ENCODE peak calls at places on chromosomes 13 and 19, in five cellular contexts. V is trophoblast cell, W is IMR-90, D is mesenchymal stem cell, T is neuronal stem cell. A is an unnamed sample.

GRCh38 chr19:33407716-33408115 is 34.2 kb downstream of the CEBPG start:
- DNase-seq in V (no peak), T (no peak), W (no peak), D (no peak), A (no peak)

GRCh38 chr13:20128459-20128927 is 32.4 kb downstream of the GJA3 start:
- DNase-seq in W (no peak), D (no peak), T (no peak), V (peak; percentile 48), A (peak; percentile 45)

GRCh38 chr13:67134322-67135129 is 95.6 kb downstream of the PCDH9 start:
- DNase-seq in W (peak; percentile 25), V (no peak), D (peak; percentile 37), T (no peak), A (no peak)

GRCh38 chr19:41707502-41707812 is 969 bp upstream of the CEACAM5 start:
- DNase-seq in V (no peak), W (no peak), D (no peak), T (no peak), A (no peak)

GRCh38 chr13:53137777-53138176 is 109.2 kb downstream of the OLFM4 start:
- DNase-seq in T (no peak), V (peak; percentile 68), W (peak; percentile 86), D (peak; percentile 76), A (no peak)

GRCh38 chr13:94344126-94344863 is 135.2 kb downstream of the DCT start:
- DNase-seq in W (peak; percentile 57), T (no peak), V (peak; percentile 44), D (peak; percentile 58), A (no peak)

GRCh38 chr19:42421591-42422031 is 5.6 kb downstream of the LIPE start:
- DNase-seq in T (no peak), V (no peak), D (no peak), W (no peak), A (no peak)

GRCh38 chr19:41427647-41428480 is 690 bp upstream of the B3GNT8 start:
- DNase-seq in V (no peak), W (no peak), T (no peak), D (no peak), A (peak; percentile 39)

GRCh38 chr13:73717632-73718031 is 416.6 kb downstream of the KLF12 start:
- DNase-seq in W (peak; percentile 69), D (peak; percentile 48), T (no peak), V (no peak), A (no peak)

GRCh38 chr13:21549633-21550032 is 54.3 kb downstream of the MICU2 start:
- DNase-seq in V (peak; percentile 49), D (no peak), T (no peak), W (no peak), A (no peak)

GRCh38 chr19:5083547-5083965 is 114.6 kb downstream of the KDM4B start:
- DNase-seq in V (no peak), T (no peak), D (peak; percentile 34), W (no peak), A (no peak)

GRCh38 chr19:37926255-37926654 is 19.2 kb downstream of the SIPA1L3 start:
- DNase-seq in T (no peak), W (no peak), D (no peak), V (no peak), A (no peak)
- H3K9ac ChIP-seq in T (no peak overlapping the region), W (no peak overlapping the region), D (no peak overlapping the region), V (no peak overlapping the region), A (no peak overlapping the region)

GRCh38 chr13:62142048-62142447 is 726.4 kb upstream of the PCDH20 start:
- DNase-seq in D (no peak), T (no peak), W (no peak), V (no peak), A (no peak)

GRCh38 chr13:62139597-62139996 is 723.9 kb upstream of the PCDH20 start:
- DNase-seq in W (no peak), V (no peak), D (no peak), T (no peak), A (no peak)

DNA sequence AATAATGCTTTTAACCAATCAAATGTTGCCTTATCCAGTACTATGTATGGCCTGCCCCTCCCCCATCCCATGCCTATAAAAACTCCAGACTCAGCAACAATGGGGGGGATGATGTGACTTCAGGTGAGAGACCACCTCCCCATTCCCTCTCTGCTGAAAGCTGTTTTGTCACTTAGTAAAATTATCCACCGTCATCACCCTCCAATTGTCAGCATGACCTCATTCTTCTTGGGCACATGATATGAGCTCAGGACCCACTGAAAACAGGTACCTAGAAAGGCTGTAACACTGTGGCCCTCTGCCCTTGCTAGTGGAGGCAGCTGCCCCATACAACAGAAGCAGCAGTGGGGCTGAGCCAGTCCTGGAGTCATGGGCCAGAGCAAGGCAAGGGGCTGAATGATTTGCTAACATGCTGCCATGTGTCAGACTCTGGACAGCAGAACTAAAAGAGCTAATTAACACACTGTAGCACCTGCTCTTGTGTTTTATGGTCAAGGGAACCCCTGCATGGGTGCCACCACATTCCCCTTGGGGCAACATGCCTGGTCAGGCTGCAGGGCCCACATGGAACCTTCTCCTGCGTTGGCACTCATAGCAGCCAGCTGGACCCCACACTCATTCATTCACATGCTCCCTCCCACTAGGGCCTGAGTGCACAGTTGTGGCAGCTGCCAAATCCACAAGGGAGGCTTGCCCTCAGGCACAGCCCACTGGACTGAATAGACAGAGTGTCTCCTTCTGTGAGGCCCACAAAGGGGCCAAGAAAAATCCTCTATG is 722.2 kb upstream of the PCDH20 start:
- DNase-seq in D (no peak), V (no peak), T (no peak), W (no peak), A (no peak)
- H4K8ac ChIP-seq in D (no peak overlapping the region), V (no peak overlapping the region), T (no peak overlapping the region), W (no peak overlapping the region), A (no peak overlapping the region)

DNA sequence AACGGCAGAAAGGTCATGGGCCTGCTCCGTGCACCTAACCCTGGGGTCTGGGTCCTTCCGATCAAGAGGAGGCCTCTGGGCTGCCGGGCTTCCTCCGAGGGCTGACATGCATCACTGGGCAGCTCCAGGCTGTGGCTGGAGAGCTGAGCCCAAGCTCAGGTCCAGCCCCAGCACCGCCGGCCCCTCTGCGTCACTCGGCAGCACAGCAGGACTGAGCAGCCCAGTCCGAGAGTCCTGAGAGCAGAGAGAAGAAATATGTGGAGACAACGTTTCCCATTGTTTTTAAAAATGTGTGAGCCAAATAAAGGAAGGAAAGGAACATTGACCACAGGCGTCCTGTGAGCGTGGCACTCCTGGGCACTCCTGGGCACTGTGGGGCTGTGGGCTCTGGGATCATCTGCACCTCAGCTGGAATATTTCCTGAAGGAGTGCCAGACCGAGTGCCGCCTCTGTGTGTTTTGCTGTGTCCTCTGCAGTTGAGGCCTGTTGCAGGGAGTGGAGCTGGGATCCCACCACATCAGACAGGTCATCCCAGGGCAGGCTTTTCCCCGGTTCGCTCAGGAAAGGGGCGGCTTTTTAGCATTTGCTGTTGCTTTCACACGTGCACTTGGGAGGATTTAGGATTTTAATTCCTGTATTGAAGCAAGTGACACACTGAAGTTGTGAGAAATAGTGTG is 37.8 kb upstream of the TFDP1 start:
- DNase-seq in T (no peak), V (no peak), W (peak; percentile 28), D (no peak), A (no peak)
- H3K9ac ChIP-seq in T (peak overlapping the region; percentile 47), V (no peak overlapping the region), W (no peak overlapping the region), D (peak overlapping the region; percentile 68), A (no peak overlapping the region)

DNA sequence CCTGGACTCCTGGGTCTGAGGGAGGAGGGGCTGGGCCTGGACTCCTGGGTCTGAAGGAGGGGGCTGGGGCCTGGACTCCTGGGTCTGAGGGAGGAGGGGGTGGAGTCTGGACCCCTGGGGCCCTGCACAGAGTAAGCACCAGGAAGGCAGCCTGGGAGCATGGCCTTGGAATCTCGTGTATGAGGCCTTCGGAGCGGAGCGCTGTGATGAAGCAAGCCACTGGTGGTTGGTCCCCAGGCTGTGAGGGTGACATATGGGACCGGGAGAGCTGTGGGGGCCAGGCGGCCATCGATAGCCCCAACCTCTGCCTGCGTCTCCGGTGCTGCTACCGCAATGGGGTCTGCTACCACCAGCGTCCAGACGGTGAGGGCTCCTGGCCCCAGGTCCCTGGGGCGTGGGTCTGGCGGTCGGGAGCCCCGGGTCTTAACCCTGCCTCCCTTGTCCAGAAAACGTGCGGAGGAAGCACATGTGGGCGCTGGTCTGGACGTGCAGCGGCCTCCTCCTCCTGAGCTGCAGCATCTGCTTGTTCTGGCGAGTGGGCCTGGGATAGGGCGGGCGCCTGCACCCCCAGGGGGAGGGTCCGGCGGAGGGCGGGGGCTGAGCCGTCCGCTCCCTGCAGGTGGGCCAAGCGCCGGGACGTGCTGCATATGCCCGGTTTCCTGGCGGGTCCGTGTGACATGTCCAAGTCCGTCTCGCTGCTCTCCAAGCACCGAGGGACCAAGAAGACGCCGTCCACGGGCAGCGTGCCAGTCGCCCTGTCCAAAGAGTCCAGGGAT is 918 bp downstream of the TMEM190 start:
- DNase-seq in W (no peak), D (no peak), T (no peak), V (no peak), A (peak; percentile 68)
- H4K8ac ChIP-seq in W (no peak overlapping the region), D (no peak overlapping the region), T (peak overlapping the region; percentile 100), V (no peak overlapping the region), A (no peak overlapping the region)

GRCh38 chr13:33514362-33514761 is 228.8 kb upstream of the STARD13 start:
- DNase-seq in V (no peak), T (no peak), W (no peak), D (no peak), A (peak; percentile 53)

GRCh38 chr13:33520480-33520839 is 234.9 kb upstream of the STARD13 start:
- DNase-seq in T (no peak), W (no peak), V (no peak), D (no peak), A (no peak)

GRCh38 chr13:33512880-33513554 is 227.5 kb upstream of the STARD13 start:
- DNase-seq in W (peak; percentile 62), D (peak; percentile 98), T (no peak), V (no peak), A (no peak)

GRCh38 chr13:33519561-33520479 is 234.3 kb upstream of the STARD13 start:
- DNase-seq in V (no peak), D (peak; percentile 64), T (no peak), W (peak; percentile 94), A (no peak)

DNA sequence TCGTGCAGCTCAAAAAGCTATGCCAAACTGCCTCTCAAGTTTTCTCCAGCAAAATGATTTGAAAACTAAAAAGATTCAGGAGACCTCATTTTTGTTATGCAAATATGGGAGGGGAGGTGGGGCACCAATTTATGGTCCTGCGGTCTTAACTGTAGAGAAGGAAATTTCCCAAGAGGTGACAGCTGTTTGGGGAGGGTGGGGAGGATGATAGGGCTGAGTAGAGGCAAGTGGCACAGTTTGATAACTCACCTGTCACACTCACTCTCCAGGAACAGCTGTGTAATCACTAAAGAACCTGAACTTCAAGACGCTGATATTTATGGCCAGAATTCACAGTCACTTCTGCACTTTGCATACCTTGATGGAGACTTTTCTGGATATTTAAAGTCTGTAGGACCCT is 232.9 kb upstream of the STARD13 start:
- DNase-seq in W (no peak), D (no peak), T (no peak), V (no peak), A (no peak)
- H3K9ac ChIP-seq in W (no peak overlapping the region), D (no peak overlapping the region), T (no peak overlapping the region), V (no peak overlapping the region), A (no peak overlapping the region)

DNA sequence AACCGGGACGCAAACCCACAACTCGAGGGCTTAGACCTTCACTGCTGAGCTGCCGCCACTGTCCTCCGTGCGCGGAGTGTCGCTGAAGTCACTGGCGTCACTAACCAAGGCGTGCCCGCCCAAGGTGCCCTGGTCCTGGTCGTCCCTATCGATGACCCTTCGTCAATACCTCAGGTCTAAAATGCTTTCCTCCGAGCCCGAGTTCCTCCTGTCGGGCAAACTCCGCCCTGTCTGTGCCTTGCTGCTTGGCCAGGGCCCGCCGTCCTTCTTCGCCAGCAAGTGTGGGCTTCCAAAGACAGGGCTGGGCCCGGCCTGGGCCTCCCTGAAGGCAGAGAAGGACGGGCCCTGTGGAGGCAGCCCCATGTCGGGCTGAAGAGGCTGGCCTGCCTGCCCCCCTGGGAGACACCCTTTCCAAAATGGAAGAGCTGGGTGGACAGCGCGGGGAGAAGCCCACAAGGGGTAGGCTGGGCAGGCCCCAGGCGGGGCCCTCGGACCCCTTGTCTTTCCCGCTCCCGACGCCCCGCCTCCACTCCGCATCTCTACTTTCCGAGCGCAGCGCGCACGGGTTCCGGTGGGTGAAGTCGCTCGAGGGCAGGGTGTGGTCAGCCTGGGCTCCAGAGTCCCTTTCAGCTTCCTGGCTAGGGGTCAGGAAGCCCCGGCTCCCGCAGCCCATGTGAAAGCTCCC is 13.4 kb downstream of the RB1 start:
- DNase-seq in V (no peak), T (no peak), D (no peak), W (no peak), A (no peak)
- H4K8ac ChIP-seq in V (no peak overlapping the region), T (no peak overlapping the region), D (no peak overlapping the region), W (no peak overlapping the region), A (no peak overlapping the region)